ENCODE peak calls at places on chromosomes 11 and 22, in eight cellular contexts. One of them, this sample, is unnamed.

GRCh38 chr22:48709453-48709852 is 1118.2 kb downstream of the BRD1 start:
- DNase-seq in psoas muscle: no peak
- DNase-seq in colonic mucosa: no peak
- DNase-seq in astrocyte of the cerebellum: no peak
- DNase-seq in hepatocyte: no peak
- DNase-seq in AG09319: no peak
- DNase-seq in cardiac fibroblast: no peak
- DNase-seq in fibroblast of the aortic adventitia: no peak
- DNase-seq in this sample: no peak

GRCh38 chr11:33147559-33147958 is 13.7 kb downstream of the CSTF3 start:
- DNase-seq in psoas muscle: no peak
- DNase-seq in colonic mucosa: no peak
- DNase-seq in astrocyte of the cerebellum: no peak
- DNase-seq in hepatocyte: no peak
- DNase-seq in AG09319: no peak
- DNase-seq in cardiac fibroblast: no peak
- DNase-seq in fibroblast of the aortic adventitia: peak; percentile 16
- DNase-seq in this sample: peak; percentile 12

GRCh38 chr11:128424271-128424709 is 163.1 kb downstream of the ETS1 start:
- DNase-seq in psoas muscle: peak; percentile 67
- DNase-seq in colonic mucosa: peak; percentile 45
- DNase-seq in astrocyte of the cerebellum: no peak
- DNase-seq in hepatocyte: no peak
- DNase-seq in AG09319: no peak
- DNase-seq in cardiac fibroblast: peak; percentile 68
- DNase-seq in fibroblast of the aortic adventitia: peak; percentile 76
- DNase-seq in this sample: no peak

GRCh38 chr11:91947215-91947614 is 277.4 kb upstream of the FAT3 start:
- DNase-seq in psoas muscle: no peak
- DNase-seq in colonic mucosa: no peak
- DNase-seq in astrocyte of the cerebellum: peak; percentile 75
- DNase-seq in hepatocyte: no peak
- DNase-seq in AG09319: no peak
- DNase-seq in cardiac fibroblast: peak; percentile 20
- DNase-seq in fibroblast of the aortic adventitia: peak; percentile 26
- DNase-seq in this sample: peak; percentile 1

GRCh38 chr22:25134451-25134850 is 65.2 kb upstream of the CRYBB3 start:
- DNase-seq in psoas muscle: no peak
- DNase-seq in colonic mucosa: peak; percentile 43
- DNase-seq in astrocyte of the cerebellum: no peak
- DNase-seq in hepatocyte: no peak
- DNase-seq in AG09319: no peak
- DNase-seq in cardiac fibroblast: no peak
- DNase-seq in fibroblast of the aortic adventitia: no peak
- DNase-seq in this sample: no peak

GRCh38 chr22:26446808-26447515 is 17.9 kb downstream of the ASPHD2 start:
- DNase-seq in psoas muscle: no peak
- DNase-seq in colonic mucosa: no peak
- DNase-seq in astrocyte of the cerebellum: no peak
- DNase-seq in hepatocyte: no peak
- DNase-seq in AG09319: no peak
- DNase-seq in cardiac fibroblast: no peak
- DNase-seq in fibroblast of the aortic adventitia: no peak
- DNase-seq in this sample: no peak

GRCh38 chr22:45602004-45602733 is 69.5 kb upstream of the ATXN10 start:
- DNase-seq in psoas muscle: no peak
- DNase-seq in colonic mucosa: no peak
- DNase-seq in astrocyte of the cerebellum: no peak
- DNase-seq in hepatocyte: no peak
- DNase-seq in AG09319: no peak
- DNase-seq in cardiac fibroblast: no peak
- DNase-seq in fibroblast of the aortic adventitia: no peak
- DNase-seq in this sample: no peak

GRCh38 chr11:67441082-67441683 is 2.1 kb downstream of the CORO1B start:
- DNase-seq in psoas muscle: no peak
- DNase-seq in colonic mucosa: no peak
- DNase-seq in astrocyte of the cerebellum: no peak
- DNase-seq in hepatocyte: no peak
- DNase-seq in AG09319: no peak
- DNase-seq in cardiac fibroblast: no peak
- DNase-seq in fibroblast of the aortic adventitia: no peak
- DNase-seq in this sample: no peak

GRCh38 chr11:86157797-86158378 is 86.7 kb upstream of the EED start:
- DNase-seq in psoas muscle: no peak
- DNase-seq in colonic mucosa: no peak
- DNase-seq in astrocyte of the cerebellum: no peak
- DNase-seq in hepatocyte: no peak
- DNase-seq in AG09319: no peak
- DNase-seq in cardiac fibroblast: no peak
- DNase-seq in fibroblast of the aortic adventitia: no peak
- DNase-seq in this sample: no peak

GRCh38 chr11:86152901-86153300 is 84.0 kb upstream of the PICALM start:
- DNase-seq in psoas muscle: no peak
- DNase-seq in colonic mucosa: no peak
- DNase-seq in astrocyte of the cerebellum: no peak
- DNase-seq in hepatocyte: no peak
- DNase-seq in AG09319: no peak
- DNase-seq in cardiac fibroblast: no peak
- DNase-seq in fibroblast of the aortic adventitia: no peak
- DNase-seq in this sample: no peak

GRCh38 chr11:86153439-86153838 is 84.6 kb upstream of the PICALM start:
- DNase-seq in psoas muscle: no peak
- DNase-seq in colonic mucosa: no peak
- DNase-seq in astrocyte of the cerebellum: no peak
- DNase-seq in hepatocyte: no peak
- DNase-seq in AG09319: no peak
- DNase-seq in cardiac fibroblast: no peak
- DNase-seq in fibroblast of the aortic adventitia: no peak
- DNase-seq in this sample: no peak

GRCh38 chr11:86156397-86156977 is 87.6 kb upstream of the PICALM start:
- DNase-seq in psoas muscle: no peak
- DNase-seq in colonic mucosa: no peak
- DNase-seq in astrocyte of the cerebellum: no peak
- DNase-seq in hepatocyte: no peak
- DNase-seq in AG09319: no peak
- DNase-seq in cardiac fibroblast: no peak
- DNase-seq in fibroblast of the aortic adventitia: no peak
- DNase-seq in this sample: no peak

DNA sequence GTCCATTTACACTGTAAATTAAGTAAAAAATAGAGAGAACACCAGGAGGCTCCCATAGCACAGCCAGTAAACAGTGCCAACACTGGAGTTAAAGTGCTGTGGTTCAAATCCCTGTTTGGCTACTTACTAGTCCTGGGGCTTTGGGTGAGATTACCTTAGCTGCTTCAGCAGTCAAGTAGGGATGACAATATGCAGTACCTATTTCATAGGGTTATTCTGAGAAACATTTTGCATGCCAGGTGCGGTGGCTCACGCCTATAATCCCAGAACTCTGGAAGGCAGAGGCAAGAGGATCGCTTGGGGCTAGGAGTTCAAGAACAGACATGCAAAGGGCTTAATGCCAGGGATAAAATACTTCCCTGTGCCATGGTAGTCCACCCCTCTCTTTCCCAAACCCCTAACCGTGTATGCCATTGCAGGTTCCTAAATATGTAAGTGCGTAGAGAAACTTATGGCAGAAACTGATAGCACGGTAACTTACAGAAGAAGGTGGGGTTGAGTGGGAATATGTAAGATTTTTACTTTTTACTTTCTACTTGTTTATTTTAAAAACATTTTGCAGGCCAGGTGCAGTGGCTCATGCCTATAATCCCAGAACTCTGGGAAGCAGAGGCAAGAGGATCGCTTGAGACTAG is 86.4 kb upstream of the PICALM start:
- DNase-seq in psoas muscle: no peak
- DNase-seq in colonic mucosa: no peak
- DNase-seq in astrocyte of the cerebellum: no peak
- DNase-seq in hepatocyte: no peak
- DNase-seq in AG09319: no peak
- DNase-seq in cardiac fibroblast: no peak
- DNase-seq in fibroblast of the aortic adventitia: no peak
- DNase-seq in this sample: no peak
- TF ChIP-seq CTCF in psoas muscle: no peak
- TF ChIP-seq CTCF in colonic mucosa: no peak
- TF ChIP-seq CTCF in astrocyte of the cerebellum: no peak
- TF ChIP-seq CTCF in hepatocyte: no peak
- TF ChIP-seq CTCF in AG09319: no peak
- TF ChIP-seq CTCF in cardiac fibroblast: no peak
- TF ChIP-seq CTCF in fibroblast of the aortic adventitia: no peak
- TF ChIP-seq CTCF in this sample: no peak

DNA sequence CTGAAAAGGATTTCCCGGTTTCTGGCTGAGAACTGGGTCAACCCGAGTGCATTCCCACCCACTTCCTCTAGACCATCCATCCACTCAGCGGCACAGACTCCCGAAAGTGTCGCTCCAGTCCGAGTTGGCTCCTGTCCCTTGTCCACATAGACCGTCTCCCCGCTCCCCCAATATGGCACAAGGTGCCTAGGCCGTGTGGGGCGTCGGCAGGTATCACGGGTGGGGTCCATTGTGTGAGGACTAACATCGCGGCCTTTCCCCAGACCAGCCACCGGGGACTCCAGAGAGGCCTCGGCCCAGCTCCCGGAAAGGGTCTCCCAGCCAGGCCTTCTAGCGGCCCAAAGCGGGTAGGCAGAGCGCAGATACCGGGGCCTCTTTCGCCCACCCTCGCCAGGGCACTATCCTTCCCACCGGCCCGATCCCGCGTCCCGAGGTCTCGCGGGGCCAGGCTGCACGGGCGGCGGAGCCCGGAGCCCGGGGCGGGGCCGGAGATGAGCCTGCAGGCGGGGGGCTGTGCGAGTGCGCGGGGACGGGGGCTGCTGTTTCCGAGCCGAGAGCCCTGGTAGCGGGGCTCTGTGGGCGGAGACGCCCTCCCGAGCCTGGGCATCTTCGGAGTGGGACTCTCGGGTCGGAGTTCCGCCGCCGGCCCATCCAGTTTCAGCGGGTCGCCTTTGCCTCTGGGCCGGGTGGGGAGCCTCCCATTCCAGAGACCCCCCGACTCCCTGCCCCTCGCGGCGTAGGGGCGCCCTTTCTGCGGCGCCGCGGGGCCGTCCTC is 21.1 kb downstream of the SERPINH1 start:
- DNase-seq in psoas muscle: peak; percentile 77
- DNase-seq in colonic mucosa: peak; percentile 44
- DNase-seq in astrocyte of the cerebellum: peak; percentile 32
- DNase-seq in hepatocyte: peak; percentile 87
- DNase-seq in AG09319: no peak
- DNase-seq in cardiac fibroblast: peak; percentile 73
- DNase-seq in fibroblast of the aortic adventitia: peak; percentile 65
- DNase-seq in this sample: peak; percentile 57
- TF ChIP-seq CTCF in psoas muscle: peak; percentile 43
- TF ChIP-seq CTCF in colonic mucosa: no peak
- TF ChIP-seq CTCF in astrocyte of the cerebellum: peak; percentile 51
- TF ChIP-seq CTCF in hepatocyte: peak; percentile 36
- TF ChIP-seq CTCF in AG09319: peak; percentile 25
- TF ChIP-seq CTCF in cardiac fibroblast: peak; percentile 50
- TF ChIP-seq CTCF in fibroblast of the aortic adventitia: peak; percentile 28
- TF ChIP-seq CTCF in this sample: no peak

GRCh38 chr11:43577566-43578264 is 102.8 kb upstream of the HSD17B12 start:
- DNase-seq in psoas muscle: no peak
- DNase-seq in colonic mucosa: no peak
- DNase-seq in astrocyte of the cerebellum: no peak
- DNase-seq in hepatocyte: no peak
- DNase-seq in AG09319: no peak
- DNase-seq in cardiac fibroblast: no peak
- DNase-seq in fibroblast of the aortic adventitia: no peak
- DNase-seq in this sample: no peak

GRCh38 chr11:43578346-43579170 is 102.0 kb upstream of the HSD17B12 start:
- DNase-seq in psoas muscle: no peak
- DNase-seq in colonic mucosa: no peak
- DNase-seq in astrocyte of the cerebellum: no peak
- DNase-seq in hepatocyte: no peak
- DNase-seq in AG09319: no peak
- DNase-seq in cardiac fibroblast: peak; percentile 15
- DNase-seq in fibroblast of the aortic adventitia: peak; percentile 42
- DNase-seq in this sample: no peak

GRCh38 chr11:43579919-43580276 is 100.6 kb upstream of the HSD17B12 start:
- DNase-seq in psoas muscle: no peak
- DNase-seq in colonic mucosa: no peak
- DNase-seq in astrocyte of the cerebellum: no peak
- DNase-seq in hepatocyte: no peak
- DNase-seq in AG09319: no peak
- DNase-seq in cardiac fibroblast: no peak
- DNase-seq in fibroblast of the aortic adventitia: no peak
- DNase-seq in this sample: no peak

GRCh38 chr11:43580735-43581369 is 99.7 kb upstream of the HSD17B12 start:
- DNase-seq in psoas muscle: no peak
- DNase-seq in colonic mucosa: no peak
- DNase-seq in astrocyte of the cerebellum: no peak
- DNase-seq in hepatocyte: no peak
- DNase-seq in AG09319: no peak
- DNase-seq in cardiac fibroblast: peak; percentile 10
- DNase-seq in fibroblast of the aortic adventitia: no peak
- DNase-seq in this sample: no peak

GRCh38 chr11:43579171-43579918 is 101.2 kb upstream of the HSD17B12 start:
- DNase-seq in psoas muscle: no peak
- DNase-seq in colonic mucosa: no peak
- DNase-seq in astrocyte of the cerebellum: no peak
- DNase-seq in hepatocyte: peak; percentile 40
- DNase-seq in AG09319: no peak
- DNase-seq in cardiac fibroblast: peak; percentile 21
- DNase-seq in fibroblast of the aortic adventitia: peak; percentile 9
- DNase-seq in this sample: peak; percentile 50
- TF ChIP-seq CTCF in psoas muscle: peak; percentile 31
- TF ChIP-seq CTCF in colonic mucosa: no peak
- TF ChIP-seq CTCF in astrocyte of the cerebellum: peak; percentile 35
- TF ChIP-seq CTCF in hepatocyte: peak; percentile 24
- TF ChIP-seq CTCF in AG09319: peak; percentile 20
- TF ChIP-seq CTCF in cardiac fibroblast: peak; percentile 63
- TF ChIP-seq CTCF in fibroblast of the aortic adventitia: peak; percentile 49
- TF ChIP-seq CTCF in this sample: peak; percentile 70

GRCh38 chr11:64849600-64850356 is 5.3 kb upstream of the CDC42BPG start:
- DNase-seq in psoas muscle: peak; percentile 61
- DNase-seq in colonic mucosa: no peak
- DNase-seq in astrocyte of the cerebellum: no peak
- DNase-seq in hepatocyte: no peak
- DNase-seq in AG09319: no peak
- DNase-seq in cardiac fibroblast: peak; percentile 68
- DNase-seq in fibroblast of the aortic adventitia: peak; percentile 72
- DNase-seq in this sample: no peak
- TF ChIP-seq CTCF in psoas muscle: no peak
- TF ChIP-seq CTCF in colonic mucosa: no peak
- TF ChIP-seq CTCF in astrocyte of the cerebellum: no peak
- TF ChIP-seq CTCF in hepatocyte: no peak
- TF ChIP-seq CTCF in AG09319: peak; percentile 21
- TF ChIP-seq CTCF in cardiac fibroblast: no peak
- TF ChIP-seq CTCF in fibroblast of the aortic adventitia: peak; percentile 59
- TF ChIP-seq CTCF in this sample: no peak

This sample was measured in Calu3.